ENCODE peak calls at places on chromosomes 13 and 19, in six cellular contexts. F is stomach, K is GM23338, T is suprapubic skin, Z is HL-60, S is HCT116. B is an unnamed sample.

GRCh38 chr13:46170268-46170667 is 11.7 kb downstream of the LCP1 start:
- DNase-seq in K (peak; percentile 34), F (peak; percentile 44), S (no peak), T (no peak), Z (no peak), B (no peak)

GRCh38 chr19:9811139-9811538 is 7.7 kb downstream of the FBXL12 start:
- DNase-seq in K (no peak), S (no peak), F (no peak), Z (no peak), T (no peak), B (no peak)

GRCh38 chr19:49468746-49469447 is 5.1 kb upstream of the FLT3LG start:
- DNase-seq in S (no peak), Z (peak; percentile 52), F (peak; percentile 56), K (peak; percentile 100), T (peak; percentile 97), B (no peak)

GRCh38 chr19:50772408-50773311 is 2.4 kb downstream of the GPR32 start:
- DNase-seq in T (no peak), S (peak; percentile 48), K (peak; percentile 68), F (no peak), Z (no peak), B (no peak)

GRCh38 chr19:2695288-2695866 is 7.1 kb downstream of the GNG7 start:
- DNase-seq in F (no peak), T (no peak), S (no peak), K (no peak), Z (peak; percentile 33), B (no peak)

GRCh38 chr19:5086725-5087439 is 118.0 kb downstream of the KDM4B start:
- DNase-seq in Z (no peak), K (peak; percentile 70), T (no peak), F (no peak), S (no peak), B (no peak)

GRCh38 chr19:3433313-3433712 is 47.0 kb downstream of the SMIM24 start:
- DNase-seq in S (no peak), K (no peak), Z (no peak), F (no peak), T (no peak), B (no peak)

GRCh38 chr13:49356224-49356623 is 87.6 kb downstream of the CAB39L start:
- DNase-seq in K (no peak), T (no peak), S (no peak), F (no peak), Z (no peak), B (no peak)

GRCh38 chr13:68056816-68057710 is 826.9 kb upstream of the PCDH9 start:
- DNase-seq in F (no peak), S (no peak), T (no peak), K (peak; percentile 50), Z (no peak), B (no peak)

GRCh38 chr19:41994994-41995958 is 1.2 kb upstream of the ATP1A3 start:
- DNase-seq in K (no peak), F (no peak), S (no peak), Z (no peak), T (no peak), B (no peak)

DNA sequence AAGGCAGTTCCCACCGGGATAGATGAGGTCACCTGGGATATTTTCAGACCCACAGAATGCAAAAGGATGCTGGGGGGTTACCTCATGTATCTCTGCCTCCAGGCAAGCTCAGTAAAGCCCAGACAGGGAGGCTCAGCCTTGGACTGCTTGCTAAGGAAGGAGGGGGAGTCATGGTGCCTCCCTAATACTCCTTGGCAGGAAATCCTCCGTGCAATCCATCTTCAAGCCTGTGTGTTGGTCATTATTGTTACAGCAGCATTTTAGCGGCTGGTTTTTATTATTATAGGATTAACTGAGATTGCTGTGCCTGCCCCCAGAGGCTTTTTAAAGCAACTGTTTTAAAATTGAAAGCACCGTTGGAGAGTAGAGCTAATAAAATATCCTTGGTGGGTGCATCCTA is 188.5 kb upstream of the UBL3 start:
- DNase-seq in F (no peak), K (no peak), T (no peak), S (no peak), Z (no peak), B (no peak)
- TF ChIP-seq CTCF in F (no peak), K (no peak), T (no peak), S (no peak), Z (no peak), B (no peak)

GRCh38 chr19:17950310-17951150 is 16.4 kb upstream of the KCNN1 start:
- DNase-seq in K (peak; percentile 60), F (no peak), S (no peak), T (no peak), Z (no peak), B (no peak)
- H3K27me3 ChIP-seq in K (peaks cover 60% of the 10 kb centered on the region), F (peaks cover 74% of the 10 kb centered on the region), S (no peaks in the 10 kb centered on the region), T (peaks cover 65% of the 10 kb centered on the region), Z (peaks cover 53% of the 10 kb centered on the region), B (peaks cover 64% of the 10 kb centered on the region)

GRCh38 chr13:112958127-112958989 is 10.7 kb upstream of the MCF2L start:
- DNase-seq in S (no peak), Z (no peak), F (no peak), K (no peak), T (peak; percentile 75), B (no peak)

GRCh38 chr13:112959701-112960542 is 9.1 kb upstream of the MCF2L start:
- DNase-seq in S (no peak), T (peak; percentile 54), K (no peak), Z (no peak), F (no peak), B (no peak)

GRCh38 chr13:112960671-112961070 is 8.3 kb upstream of the MCF2L start:
- DNase-seq in Z (no peak), F (no peak), S (no peak), T (peak; percentile 69), K (no peak), B (no peak)

GRCh38 chr13:112957295-112957677 is 11.7 kb upstream of the MCF2L start:
- DNase-seq in F (no peak), T (peak; percentile 44), Z (no peak), S (no peak), K (no peak), B (no peak)

DNA sequence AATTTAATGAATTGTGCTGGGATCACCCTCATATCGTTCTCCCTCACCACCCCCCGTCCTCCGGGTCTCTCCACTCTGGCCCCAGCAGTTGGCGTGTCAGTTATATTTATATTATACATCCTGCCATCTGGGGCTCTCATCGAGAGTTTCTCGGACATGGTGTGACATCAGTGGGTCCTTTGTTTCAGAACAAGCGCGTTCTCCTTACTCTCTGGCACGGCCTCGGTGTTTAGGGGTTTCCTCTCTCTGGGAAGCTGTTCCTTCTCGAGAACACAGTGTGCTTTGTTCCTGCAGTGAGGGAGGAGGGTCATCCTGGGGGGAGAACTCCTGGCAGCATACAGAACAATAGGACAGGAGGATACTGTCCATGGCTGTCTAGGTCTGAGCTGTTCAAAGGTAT is 9.8 kb upstream of the MCF2L start:
- DNase-seq in S (no peak), Z (no peak), F (no peak), K (no peak), T (peak; percentile 63), B (peak; percentile 35)
- TF ChIP-seq POLR2AphosphoS5 in S (no peak), Z (no peak), F (peak; percentile 21), K (no peak), T (no peak), B (peak; percentile 57)

GRCh38 chr19:56748443-56748842 is 76.9 kb upstream of the ZNF835 start:
- DNase-seq in K (peak; percentile 11), F (no peak), Z (peak; percentile 12), T (no peak), S (no peak), B (no peak)
- TF ChIP-seq CTCF in K (peak; percentile 50), F (no peak), Z (peak; percentile 22), T (no peak), S (no peak), B (peak; percentile 54)

DNA sequence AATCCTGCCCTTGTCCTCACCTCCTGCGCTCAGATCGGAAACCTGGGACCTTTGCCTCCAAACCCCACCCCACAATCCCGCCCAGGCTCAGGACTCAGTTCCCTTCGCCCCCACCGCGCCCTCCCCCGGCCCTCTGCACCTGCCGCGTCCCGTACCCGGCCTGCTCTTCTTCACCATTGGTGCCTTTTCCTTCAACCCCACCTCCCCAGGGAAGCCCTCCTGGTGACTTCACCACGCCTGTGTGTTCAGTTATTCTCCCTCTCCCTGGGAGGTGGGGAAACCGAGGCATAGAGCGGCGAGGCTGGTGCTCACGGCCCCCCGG is 19.3 kb upstream of the TCF3 start:
- DNase-seq in S (no peak), Z (no peak), F (no peak), T (no peak), K (no peak), B (no peak)
- H3K27me3 ChIP-seq in S (no peaks in the 10 kb centered on the region), Z (peaks cover 38% of the 10 kb centered on the region), F (peaks cover 100% of the 10 kb centered on the region), T (peaks cover 96% of the 10 kb centered on the region), K (peaks cover 99% of the 10 kb centered on the region), B (peaks cover 85% of the 10 kb centered on the region)

GRCh38 chr13:33205804-33206221 is 79.7 kb downstream of the STARD13 start:
- DNase-seq in Z (no peak), K (peak; percentile 32), S (no peak), T (no peak), F (no peak), B (no peak)
- TF ChIP-seq POLR2AphosphoS5 in Z (no peak), K (no peak), S (no peak), T (no peak), F (no peak), B (no peak)

GRCh38 chr19:35702223-35703012 is 1.9 kb upstream of the ZBTB32 start:
- DNase-seq in F (peak; percentile 98), S (peak; percentile 96), K (peak; percentile 100), T (peak; percentile 99), Z (peak; percentile 97), B (peak; percentile 96)
- TF ChIP-seq CTCF in F (no peak), S (no peak), K (no peak), T (no peak), Z (no peak), B (no peak)

GRCh38 chr13:20195846-20196245 is 3.1 kb upstream of the GJB2 start:
- DNase-seq in Z (no peak), T (no peak), F (no peak), K (no peak), S (no peak), B (no peak)
- H3K27me3 ChIP-seq in Z (peaks cover 22% of the 10 kb centered on the region), T (peaks cover 33% of the 10 kb centered on the region), F (peaks cover 63% of the 10 kb centered on the region), K (peaks cover 73% of the 10 kb centered on the region), S (peaks cover 10% of the 10 kb centered on the region), B (peaks cover 54% of the 10 kb centered on the region)

GRCh38 chr13:113860579-113861432 is 3.1 kb downstream of the GAS6 start:
- DNase-seq in Z (no peak), S (no peak), K (peak; percentile 87), F (peak; percentile 82), T (peak; percentile 70), B (peak; percentile 20)

GRCh38 chr13:113861433-113862030 is 2.3 kb downstream of the GAS6 start:
- DNase-seq in T (peak; percentile 66), F (no peak), S (no peak), Z (no peak), K (no peak), B (peak; percentile 48)

GRCh38 chr13:113859311-113860050 is 4.4 kb downstream of the GAS6 start:
- DNase-seq in K (no peak), S (no peak), F (no peak), T (no peak), Z (no peak), B (no peak)

GRCh38 chr13:113862191-113862765 is 1.6 kb downstream of the GAS6 start:
- DNase-seq in T (peak; percentile 79), K (no peak), Z (no peak), S (no peak), F (no peak), B (peak; percentile 24)

DNA sequence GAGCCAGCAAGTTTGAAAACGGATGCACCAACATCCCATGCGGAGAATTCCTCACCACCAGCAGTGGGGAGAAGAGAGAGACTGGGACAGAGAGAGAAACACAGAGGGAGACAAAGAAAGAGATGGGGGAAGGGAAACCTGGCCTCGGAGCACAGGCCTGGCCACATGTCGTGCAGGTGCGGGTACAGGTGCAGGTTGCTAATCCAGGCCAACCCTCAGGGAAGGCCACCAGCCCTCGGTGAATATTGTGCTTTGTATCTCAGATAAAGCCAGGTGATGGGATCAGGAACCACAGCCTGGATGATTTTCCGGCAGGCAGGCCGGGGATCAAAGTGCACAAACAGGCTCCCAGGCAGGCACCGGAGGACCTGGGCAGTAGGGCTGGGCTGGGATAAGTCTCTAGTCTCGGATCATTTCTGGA is 3.8 kb downstream of the GAS6 start:
- DNase-seq in Z (no peak), S (no peak), T (no peak), F (peak; percentile 49), K (peak; percentile 44), B (peak; percentile 15)
- TF ChIP-seq POLR2AphosphoS5 in Z (no peak), S (no peak), T (no peak), F (no peak), K (no peak), B (no peak)

B was measured in breast epithelium.